ENCODE peak calls at places on chromosomes 4 and X, in five cellular contexts. B is astrocyte, D is right lobe of liver, M is hepatocyte, I is HCT116. A is an unnamed sample.

GRCh38 chr4:89535251-89535650 is 227.7 kb upstream of the GPRIN3 start:
- DNase-seq in B (no peak), D (no peak), M (no peak), I (no peak), A (no peak)

GRCh38 chr4:99087887-99088484 is 602 bp downstream of the ADH5 start:
- DNase-seq in B (peak; percentile 63), D (peak; percentile 62), M (peak; percentile 81), I (no peak), A (peak; percentile 95)

GRCh38 chr4:130336585-130337217 is 1240.7 kb downstream of the C4orf33 start:
- DNase-seq in B (peak; percentile 9), D (no peak), M (peak; percentile 19), I (peak; percentile 26), A (no peak)

GRCh38 chrX:153781428-153782047 is 697 bp downstream of the SRPK3 start:
- DNase-seq in B (no peak), D (no peak), M (no peak), I (no peak), A (no peak)

GRCh38 chr4:41304221-41304620 is 47.5 kb downstream of the UCHL1 start:
- DNase-seq in B (no peak), D (no peak), M (no peak), I (no peak), A (no peak)

GRCh38 chr4:26671111-26671510 is 87.2 kb downstream of the TBC1D19 start:
- DNase-seq in B (no peak), D (no peak), M (no peak), I (no peak), A (no peak)

GRCh38 chrX:132435222-132435621 is 53.6 kb downstream of the MBNL3 start:
- DNase-seq in B (no peak), D (no peak), M (no peak), I (no peak), A (no peak)

GRCh38 chrX:57900961-57901360 is 9.3 kb downstream of the ZXDA start:
- DNase-seq in B (peak; percentile 63), D (no peak), M (no peak), I (no peak), A (no peak)

GRCh38 chr4:156635046-156635445 is 336.6 kb downstream of the PDGFC start:
- DNase-seq in B (peak; percentile 40), D (no peak), M (no peak), I (no peak), A (no peak)

GRCh38 chrX:40260123-40260751 is 162.5 kb upstream of the BCOR start:
- DNase-seq in B (no peak), D (no peak), M (no peak), I (no peak), A (no peak)

GRCh38 chrX:73922856-73923429 is 359.9 kb downstream of the CHIC1 start:
- DNase-seq in B (peak; percentile 26), D (no peak), M (no peak), I (no peak), A (no peak)

GRCh38 chrX:149286940-149287349 is 218.2 kb downstream of the IDS start:
- DNase-seq in B (peak; percentile 11), D (peak; percentile 24), M (peak; percentile 58), I (peak; percentile 12), A (no peak)

GRCh38 chrX:120857240-120857639 is 18.4 kb downstream of the CT47B1 start:
- DNase-seq in B (no peak), D (no peak), M (peak; percentile 31), I (peak; percentile 7), A (no peak)

GRCh38 chr4:76879731-76880364 is 18.1 kb downstream of the SOWAHB start:
- DNase-seq in B (peak; percentile 41), D (no peak), M (no peak), I (no peak), A (no peak)

GRCh38 chrX:17030580-17031285 is 84.3 kb downstream of the REPS2 start:
- DNase-seq in B (peak; percentile 81), D (no peak), M (no peak), I (no peak), A (no peak)

DNA sequence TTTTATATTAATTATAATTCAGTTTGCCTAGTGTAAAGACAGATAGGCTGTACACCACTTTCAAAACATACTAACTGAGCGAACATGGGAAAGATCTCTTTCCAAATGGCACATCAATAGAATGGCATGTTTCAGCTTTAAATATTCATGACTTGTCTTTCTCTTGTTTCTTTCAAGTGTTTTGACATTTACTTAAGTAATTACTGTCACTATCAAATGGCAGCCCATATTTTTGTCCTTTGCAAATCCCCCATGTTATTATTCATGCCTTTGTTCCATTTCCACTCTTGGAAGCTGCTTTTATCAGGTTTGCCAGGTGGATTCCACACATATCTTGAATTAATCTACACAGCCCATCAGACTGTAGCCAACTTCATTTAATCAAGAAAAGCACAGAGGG is 89.2 kb upstream of the GLRA2 start:
- DNase-seq in B (no peak), D (no peak), M (no peak), I (no peak), A (no peak)
- H3K27ac ChIP-seq in B (no peak overlapping the region), D (no peak overlapping the region), M (no peak overlapping the region), I (no peak overlapping the region), A (no peak overlapping the region)

DNA sequence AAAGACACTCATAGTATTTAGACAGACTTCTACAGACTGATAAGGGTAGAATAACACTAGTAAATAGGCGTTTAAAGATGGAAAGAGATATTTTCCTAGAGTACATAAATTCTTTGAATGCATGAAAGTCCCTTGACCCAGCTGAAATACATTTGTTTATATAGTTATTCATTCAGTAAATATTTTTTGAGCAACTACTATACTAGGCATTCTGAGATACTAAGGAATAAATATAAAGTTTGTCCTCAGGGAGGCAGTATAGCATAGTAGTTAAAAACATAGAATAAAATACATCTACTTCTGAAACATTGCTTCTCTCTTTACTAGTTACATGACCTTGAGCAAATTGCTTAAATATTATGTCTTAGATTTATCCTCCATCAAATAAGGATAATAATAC is 27.4 kb downstream of the HMGN5 start:
- DNase-seq in B (peak; percentile 4), D (no peak), M (peak; percentile 12), I (no peak), A (no peak)
- TF ChIP-seq CTCF in B (no peak), D (peak; percentile 39), M (peak; percentile 41), I (no peak), A (no peak)

GRCh38 chrX:24478516-24478915 is 13.4 kb downstream of the PDK3 start:
- DNase-seq in B (no peak), D (no peak), M (no peak), I (no peak), A (no peak)
- H3K27ac ChIP-seq in B (no peak overlapping the region), D (peak overlapping the region; percentile 9), M (peak overlapping the region; percentile 67), I (no peak overlapping the region), A (peak overlapping the region; percentile 54)

GRCh38 chr4:110635155-110635479 is 12.2 kb upstream of the PITX2 start:
- DNase-seq in B (no peak), D (no peak), M (no peak), I (no peak), A (no peak)
- TF ChIP-seq CTCF in B (no peak), D (no peak), M (no peak), I (no peak), A (no peak)

GRCh38 chr4:138217567-138217966 is 24.6 kb downstream of the SLC7A11 start:
- DNase-seq in B (no peak), D (no peak), M (no peak), I (no peak), A (no peak)
- H3K27ac ChIP-seq in B (no peak overlapping the region), D (no peak overlapping the region), M (no peak overlapping the region), I (no peak overlapping the region), A (no peak overlapping the region)

DNA sequence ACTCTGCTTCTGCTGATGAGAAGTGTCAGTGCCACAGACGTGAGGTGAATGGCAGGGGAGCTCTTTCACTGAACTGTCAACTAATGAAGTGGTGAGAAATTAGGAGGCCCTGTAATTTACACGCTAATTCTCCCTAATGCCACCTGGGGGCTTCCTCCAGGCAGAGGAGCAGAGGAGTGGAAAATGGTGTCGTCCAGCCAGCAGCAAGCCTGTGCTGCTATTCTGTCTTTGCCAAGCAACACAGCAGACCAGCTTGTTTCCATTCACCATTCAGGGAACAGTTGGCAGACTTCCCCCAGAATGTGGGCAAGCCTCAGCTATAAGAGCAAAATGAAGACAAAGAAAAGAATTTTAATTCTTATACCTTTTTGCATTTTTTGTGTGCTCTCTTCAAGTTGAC is 245.2 kb upstream of the TET2 start:
- DNase-seq in B (peak; percentile 46), D (no peak), M (peak; percentile 21), I (peak; percentile 3), A (no peak)
- TF ChIP-seq CTCF in B (no peak), D (no peak), M (peak; percentile 6), I (no peak), A (no peak)

DNA sequence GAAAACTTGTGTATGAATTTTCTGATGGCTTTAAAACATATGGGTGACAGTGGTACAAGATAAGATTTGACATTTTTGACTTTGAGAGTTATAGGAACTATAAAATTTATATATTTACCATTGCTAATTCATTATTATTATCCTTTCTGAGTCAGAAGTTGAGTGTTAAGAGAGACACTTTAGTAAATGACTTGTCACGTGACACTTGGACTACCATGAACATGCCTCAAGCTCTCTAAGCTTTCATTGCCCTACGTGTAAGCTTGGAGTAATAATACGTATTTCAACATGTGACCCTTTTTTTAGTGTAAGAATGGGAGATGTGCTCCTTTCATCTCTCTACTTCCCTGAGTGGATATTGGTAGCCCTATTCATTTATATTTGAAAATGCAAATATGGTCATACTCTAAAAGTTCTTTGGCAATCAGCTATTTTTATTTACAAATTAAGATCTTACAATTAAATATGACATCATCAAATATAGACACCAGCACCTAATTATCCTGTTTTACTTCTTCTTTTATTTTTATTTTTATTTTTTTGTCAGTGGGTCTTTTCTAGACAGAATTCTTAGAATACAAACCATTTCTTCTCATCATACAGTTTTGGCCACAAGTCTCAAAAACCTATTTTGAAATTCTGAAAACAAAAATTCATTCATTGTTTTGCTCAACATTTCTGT is 837.0 kb downstream of the PDHA2 start:
- DNase-seq in B (no peak), D (no peak), M (no peak), I (no peak), A (no peak)
- H3K27ac ChIP-seq in B (no peak overlapping the region), D (no peak overlapping the region), M (no peak overlapping the region), I (no peak overlapping the region), A (no peak overlapping the region)

GRCh38 chrX:144896323-144896722 is 351.0 kb upstream of the SPANXN1 start:
- DNase-seq in B (no peak), D (no peak), M (peak; percentile 5), I (no peak), A (no peak)
- TF ChIP-seq CTCF in B (no peak), D (peak; percentile 32), M (peak; percentile 36), I (no peak), A (no peak)

DNA sequence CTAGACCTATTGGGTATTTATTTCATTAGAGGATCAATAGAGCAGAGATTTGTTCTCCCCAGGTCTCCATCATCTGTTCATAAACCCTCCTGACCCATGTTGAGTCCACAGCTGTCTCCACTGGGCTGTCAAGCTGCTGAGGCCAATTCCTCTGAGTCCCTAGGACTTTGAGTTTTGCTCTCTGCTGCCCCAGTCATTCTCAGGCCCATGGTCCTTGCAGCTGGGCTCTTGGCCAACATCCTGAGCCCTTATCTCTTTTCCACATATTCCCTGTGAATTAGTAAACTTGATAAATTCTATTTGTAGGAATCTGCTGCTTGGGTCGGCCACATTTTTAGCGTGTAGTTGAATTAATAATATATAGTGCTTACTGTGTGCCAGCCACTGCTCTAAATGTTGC is 41.9 kb downstream of the FHL1 start:
- DNase-seq in B (no peak), D (peak; percentile 60), M (no peak), I (no peak), A (no peak)
- H3K27ac ChIP-seq in B (no peak overlapping the region), D (no peak overlapping the region), M (no peak overlapping the region), I (no peak overlapping the region), A (peak overlapping the region; percentile 96)

GRCh38 chr4:43776371-43776770 is 672.2 kb downstream of the KCTD8 start:
- DNase-seq in B (no peak), D (no peak), M (peak; percentile 11), I (no peak), A (no peak)
- TF ChIP-seq CTCF in B (peak; percentile 22), D (peak; percentile 14), M (peak; percentile 58), I (no peak), A (no peak)